ENCODE peak calls at places on chromosomes 13 and 19, in five cellular contexts. E, M, F, O and D are unnamed samples.

GRCh38 chr13:90445179-90445578 is 902.3 kb upstream of the MIR17HG start:
- DNase-seq in M (no peak), F (no peak), O (no peak), E (no peak), D (no peak)

GRCh38 chr19:55383789-55384575 is at the start of gene TMEM238:
- DNase-seq in F (peak), E (peak), M (peak), O (peak), D (peak)

GRCh38 chr19:20964798-20965197 is 41.7 kb downstream of the ZNF85 start:
- DNase-seq in F (no peak), E (no peak), O (no peak), M (no peak), D (no peak)

GRCh38 chr19:35249146-35249847 is 495 bp downstream of the LSR start:
- DNase-seq in O (no peak), E (no peak), M (no peak), F (no peak), D (peak)

GRCh38 chr19:28217064-28217463 is 995.9 kb downstream of the UQCRFS1 start:
- DNase-seq in F (no peak), E (no peak), M (no peak), O (no peak), D (no peak)

GRCh38 chr13:106105153-106105552 is 430.3 kb downstream of the EFNB2 start:
- DNase-seq in M (no peak), O (no peak), E (no peak), F (no peak), D (no peak)

GRCh38 chr13:90867336-90867683 is 480.2 kb upstream of the MIR17HG start:
- DNase-seq in E (peak), F (peak), M (peak), O (peak), D (peak)

GRCh38 chr13:46146898-46147297 is 35.1 kb downstream of the LCP1 start:
- DNase-seq in O (no peak), F (no peak), E (no peak), M (peak), D (no peak)

GRCh38 chr19:13832096-13832495 is 36.9 kb downstream of the ZSWIM4 start:
- DNase-seq in O (no peak), M (no peak), E (no peak), F (no peak), D (no peak)

GRCh38 chr19:19120308-19121156 is 17.7 kb downstream of the TMEM161A start:
- DNase-seq in F (no peak), E (peak), O (peak), M (peak), D (no peak)

GRCh38 chr19:52748336-52748950 is 13.6 kb upstream of the ZNF611 start:
- DNase-seq in M (no peak), F (no peak), O (peak), E (no peak), D (no peak)

GRCh38 chr13:51800456-51800855 is 3.5 kb downstream of the DHRS12 start:
- DNase-seq in F (no peak), M (no peak), E (no peak), O (no peak), D (no peak)

GRCh38 chr19:12949363-12950284 is 4.0 kb downstream of the RAD23A start:
- DNase-seq in F (no peak), M (no peak), E (no peak), O (no peak), D (no peak)

GRCh38 chr13:102638741-102639140 is 42.0 kb downstream of the TPP2 start:
- DNase-seq in F (no peak), E (no peak), M (no peak), O (no peak), D (no peak)

GRCh38 chr19:38425810-38426466 is at the start of gene RASGRP4:
- DNase-seq in M (peak), O (peak), E (no peak), F (no peak), D (peak)

GRCh38 chr19:50639121-50640112 is at the start of gene SYT3:
- DNase-seq in M (peak), O (peak), F (no peak), E (no peak), D (peak)

GRCh38 chr19:14167594-14168138 is 31.3 kb upstream of the ASF1B start:
- DNase-seq in E (no peak), O (peak), M (no peak), F (no peak), D (no peak)

GRCh38 chr19:10928563-10929401 is at the start of the genes TIMM29 and YIPF2:
- DNase-seq in M (peak), E (peak), F (peak), O (peak), D (peak)

GRCh38 chr13:74979703-74980102 is 502.3 kb downstream of the TBC1D4 start:
- DNase-seq in E (no peak), F (no peak), O (no peak), M (no peak), D (no peak)

GRCh38 chr19:7872306-7873204 is 1.6 kb downstream of the PRR36 start:
- DNase-seq in F (no peak), M (no peak), O (no peak), E (no peak), D (no peak)

GRCh38 chr19:55668603-55669348 is 6.2 kb upstream of the EPN1 start:
- DNase-seq in M (no peak), F (no peak), E (no peak), O (no peak), D (no peak)

GRCh38 chr19:48127561-48127960 is 16.9 kb upstream of the PLA2G4C start:
- DNase-seq in F (no peak), E (no peak), M (no peak), O (no peak), D (no peak)

GRCh38 chr13:41668130-41668757 is 210.9 kb downstream of the RGCC start:
- DNase-seq in E (peak), M (peak), O (peak), F (peak), D (peak)

GRCh38 chr13:49220856-49221614 is 897 bp downstream of the MLNR start:
- DNase-seq in F (no peak), O (no peak), E (no peak), M (peak), D (peak)

GRCh38 chr19:14772995-14773394 is 5.4 kb downstream of the ADGRE2 start:
- DNase-seq in F (no peak), E (no peak), O (no peak), M (no peak), D (no peak)

GRCh38 chr13:77751513-77752456 is 54.3 kb downstream of the SLAIN1 start:
- DNase-seq in M (peak), E (no peak), O (peak), F (no peak), D (peak)

GRCh38 chr19:3184847-3185481 is 766 bp upstream of the NCLN start:
- DNase-seq in F (peak), E (peak), O (no peak), M (peak), D (peak)

GRCh38 chr19:13850910-13851753 is 25.8 kb upstream of the NANOS3 start:
- DNase-seq in F (peak), M (no peak), E (peak), O (peak), D (no peak)

GRCh38 chr19:46610851-46611770 is 10.0 kb downstream of the CALM3 start:
- DNase-seq in O (peak), F (no peak), M (no peak), E (no peak), D (peak)

GRCh38 chr13:94325660-94326059 is 153.8 kb downstream of the DCT start:
- DNase-seq in E (peak), F (no peak), M (no peak), O (no peak), D (no peak)

GRCh38 chr19:11378319-11379189 is 4.1 kb downstream of the SWSAP1 start:
- DNase-seq in O (peak), E (peak), F (no peak), M (peak), D (peak)

DNA sequence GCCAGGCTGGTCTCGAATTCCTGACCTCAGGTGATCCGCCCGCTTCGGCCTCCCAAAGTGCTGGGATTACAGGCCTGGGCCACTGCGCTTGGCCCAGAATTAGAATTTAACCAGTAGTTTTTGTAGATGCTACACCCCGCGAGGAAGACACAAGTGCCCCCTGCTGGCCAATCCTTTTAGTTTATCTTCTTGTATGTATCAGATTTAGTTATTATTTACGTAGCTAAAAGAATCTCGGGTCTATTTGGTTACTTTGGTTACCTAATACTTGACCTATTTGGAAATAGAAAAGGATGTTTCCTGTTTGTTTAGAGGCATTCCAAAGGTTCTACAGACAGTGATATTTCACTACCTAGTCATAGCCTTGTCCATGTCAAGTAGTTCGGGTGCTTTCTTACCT is 22.0 kb downstream of the MUC16 start:
- DNase-seq in E (no peak), M (no peak), F (no peak), O (peak), D (no peak)
- TF ChIP-seq CTCF in E (no peak), M (no peak), F (no peak), O (peak), D (no peak)

GRCh38 chr13:110576070-110576394 is 14.5 kb upstream of the RAB20 start:
- DNase-seq in E (no peak), M (no peak), F (no peak), O (no peak), D (no peak)

GRCh38 chr13:110576736-110577476 is 15.4 kb upstream of the RAB20 start:
- DNase-seq in M (no peak), E (no peak), O (no peak), F (no peak), D (no peak)

GRCh38 chr13:110572778-110573118 is 11.2 kb upstream of the RAB20 start:
- DNase-seq in F (no peak), M (no peak), O (no peak), E (no peak), D (no peak)

GRCh38 chr13:110574161-110574560 is 12.6 kb upstream of the RAB20 start:
- DNase-seq in E (no peak), M (no peak), F (no peak), O (peak), D (no peak)

DNA sequence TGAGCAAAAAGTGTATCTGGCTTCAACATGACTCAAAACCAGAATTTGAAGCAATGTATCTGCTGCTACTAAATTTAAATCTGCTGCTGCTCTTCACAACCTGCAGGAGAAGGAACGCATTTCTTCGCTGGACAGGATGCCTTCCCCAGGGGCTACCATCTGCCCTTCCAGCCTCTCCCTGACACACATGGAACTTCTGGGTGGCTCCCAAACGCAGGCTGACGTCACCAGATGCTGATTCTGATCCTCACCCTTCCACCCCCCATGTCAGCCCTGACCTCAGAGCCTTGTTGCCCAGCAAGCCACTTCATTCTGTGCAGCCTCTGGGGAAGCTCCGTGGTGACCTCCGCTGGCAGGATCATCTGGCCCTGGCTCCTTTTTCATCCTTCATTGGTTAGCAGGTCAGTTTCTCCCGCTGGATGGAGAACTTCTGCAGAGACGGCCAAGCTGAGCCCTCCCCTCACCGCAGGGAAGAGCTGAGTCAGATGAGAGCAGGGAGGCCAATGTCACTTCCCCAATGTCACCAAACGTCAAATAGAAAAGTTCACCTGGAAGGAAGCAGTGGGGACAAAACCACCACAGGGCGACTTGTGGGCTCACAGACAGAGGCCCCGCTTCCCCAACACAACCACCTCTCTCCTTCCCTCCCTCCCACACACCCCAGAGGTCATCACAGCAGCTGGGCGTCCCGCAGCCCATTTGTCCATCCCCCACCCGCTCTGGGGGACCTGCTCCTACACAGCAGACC is 14.0 kb upstream of the RAB20 start:
- DNase-seq in F (no peak), E (no peak), O (peak), M (peak), D (peak)
- TF ChIP-seq CTCF in F (no peak), E (no peak), O (no peak), M (no peak), D (no peak)

GRCh38 chr13:25114220-25114619 is 18.3 kb downstream of the PABPC3 start:
- DNase-seq in F (peak), M (peak), O (peak), E (no peak), D (peak)
- TF ChIP-seq CTCF in F (no peak), M (peak), O (peak), E (no peak), D (peak)

GRCh38 chr13:95568131-95568530 is 15.6 kb downstream of the CLDN10 start:
- DNase-seq in M (no peak), E (no peak), F (no peak), O (no peak), D (no peak)

GRCh38 chr13:95564948-95565347 is 12.4 kb downstream of the CLDN10 start:
- DNase-seq in M (no peak), F (no peak), E (no peak), O (peak), D (no peak)

GRCh38 chr13:95560387-95560786 is 7.9 kb downstream of the CLDN10 start:
- DNase-seq in O (no peak), E (no peak), F (no peak), M (no peak), D (no peak)

GRCh38 chr13:95559100-95559499 is 6.6 kb downstream of the CLDN10 start:
- DNase-seq in E (no peak), M (no peak), O (no peak), F (no peak), D (no peak)

DNA sequence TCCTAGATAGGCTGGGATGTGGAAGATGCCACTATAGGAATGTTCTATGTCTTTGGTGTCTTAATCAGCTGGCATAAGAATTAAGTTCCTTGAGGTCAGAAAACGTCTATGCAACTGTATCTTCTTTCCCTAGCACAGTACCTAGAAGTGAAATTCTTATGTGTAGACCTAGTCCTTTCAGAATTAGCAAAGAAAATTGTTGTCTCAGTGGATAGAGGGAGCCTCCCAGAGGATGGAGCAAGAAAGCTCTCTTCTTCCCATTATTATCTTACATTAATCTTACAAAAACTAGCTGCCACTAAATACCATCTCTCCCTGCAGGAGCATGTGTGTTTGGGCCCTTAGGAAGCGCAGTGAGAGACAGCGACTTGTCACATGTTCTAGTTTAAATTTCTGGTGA is 11.6 kb downstream of the CLDN10 start:
- DNase-seq in O (no peak), F (no peak), E (no peak), M (no peak), D (no peak)
- TF ChIP-seq CTCF in O (no peak), F (no peak), E (no peak), M (no peak), D (no peak)

DNA sequence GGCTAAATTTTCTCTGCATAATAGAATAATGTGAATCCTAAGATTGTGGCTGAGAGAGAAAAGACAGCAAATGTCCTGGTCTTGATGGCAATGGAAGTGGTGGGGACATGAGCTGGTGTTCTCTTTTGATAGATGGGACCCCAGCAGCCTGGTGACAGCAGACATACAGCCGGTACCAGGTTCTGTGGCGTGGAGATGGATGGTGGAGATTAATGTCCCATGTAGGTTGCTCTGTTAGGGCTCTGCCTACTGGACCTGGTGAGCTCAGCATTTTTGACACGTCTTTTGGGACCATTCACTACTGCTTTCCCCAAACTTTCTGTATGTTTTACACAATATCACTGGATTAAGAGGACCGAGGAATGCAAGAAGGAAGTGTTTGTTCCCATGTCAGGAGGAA is 8.2 kb upstream of the SIGLEC14 start:
- DNase-seq in O (no peak), E (no peak), F (no peak), M (no peak), D (no peak)
- TF ChIP-seq CTCF in O (no peak), E (no peak), F (no peak), M (no peak), D (no peak)